ENCODE peak calls at places on chromosomes 4 and X, in four cellular contexts. R, G, L and E are unnamed samples.

GRCh38 chrX:13254076-13254785 is 65.6 kb downstream of the ATXN3L start:
- DNase-seq in R (no peak), G (no peak), L (peak), E (peak)

GRCh38 chr4:63169836-63170235 is 1239.4 kb downstream of the TECRL start:
- DNase-seq in L (no peak), R (no peak), G (no peak), E (no peak)

GRCh38 chrX:33211356-33212254 is at the start of gene DMD:
- DNase-seq in L (peak), R (peak), G (no peak), E (peak)

GRCh38 chrX:37926700-37927099 is 79.3 kb upstream of the DYNLT3 start:
- DNase-seq in R (no peak), L (peak), G (no peak), E (peak)

GRCh38 chr4:152900395-152900794 is 35.7 kb upstream of the FHDC1 start:
- DNase-seq in G (no peak), R (no peak), L (no peak), E (no peak)

GRCh38 chr4:113957961-113958360 is 21.5 kb downstream of the ARSJ start:
- DNase-seq in L (no peak), R (no peak), G (no peak), E (no peak)

GRCh38 chrX:49037883-49038475 is 5.2 kb downstream of the TFE3 start:
- DNase-seq in L (peak), G (no peak), R (no peak), E (peak)

GRCh38 chr4:163748474-163748873 is 254.0 kb downstream of the TMA16 start:
- DNase-seq in L (peak), R (no peak), G (peak), E (no peak)

GRCh38 chrX:4670606-4671005 is 957.2 kb upstream of the PRKX start:
- DNase-seq in L (no peak), G (no peak), R (no peak), E (no peak)

GRCh38 chrX:28158019-28158777 is 176.9 kb upstream of the DCAF8L1 start:
- DNase-seq in G (no peak), R (no peak), L (no peak), E (no peak)

GRCh38 chr4:86685401-86685800 is 91.3 kb downstream of the PTPN13 start:
- DNase-seq in R (no peak), G (no peak), L (peak), E (peak)

GRCh38 chr4:151801547-151802516 is 41.0 kb upstream of the GATB start:
- DNase-seq in G (peak), R (no peak), L (peak), E (peak)